ENCODE peak calls at places on chromosomes 11 and 22, in four cellular contexts. S is left lung; O is CD4-positive, alpha-beta memory T cell; N is colonic mucosa. U is an unnamed sample.

GRCh38 chr22:37259540-37260029 is 15.5 kb upstream of the RAC2 start:
- DNase-seq in S (peak; percentile 31), O (no peak), N (no peak), U (peak; percentile 25)

GRCh38 chr11:17580271-17580670 is 33.2 kb downstream of the OTOG start:
- DNase-seq in S (no peak), O (no peak), N (no peak), U (no peak)

GRCh38 chr11:1854949-1855885 is 2.3 kb downstream of the LSP1 start:
- DNase-seq in S (no peak), O (no peak), N (no peak), U (no peak)

GRCh38 chr11:7563269-7563668 is 49.5 kb downstream of the PPFIBP2 start:
- DNase-seq in S (no peak), O (no peak), N (no peak), U (no peak)

GRCh38 chr22:49583886-49584505 is 243.7 kb downstream of the BRD1 start:
- DNase-seq in S (no peak), O (no peak), N (no peak), U (no peak)

GRCh38 chr22:22215659-22216449 is 28.7 kb upstream of the VPREB1 start:
- DNase-seq in S (no peak), O (no peak), N (no peak), U (no peak)

GRCh38 chr11:2929511-2929879 is 275 bp upstream of the PHLDA2 start:
- DNase-seq in S (peak; percentile 82), O (peak; percentile 19), N (peak; percentile 85), U (peak; percentile 86)

GRCh38 chr11:75159081-75159953 is 8.4 kb downstream of the SLCO2B1 start:
- DNase-seq in S (no peak), O (no peak), N (peak; percentile 86), U (peak; percentile 97)

GRCh38 chr11:82718307-82718706 is 15.4 kb downstream of the FAM181B start:
- DNase-seq in S (no peak), O (no peak), N (no peak), U (peak; percentile 44)

GRCh38 chr11:126676536-126676935 is 321.1 kb downstream of the ST3GAL4 start:
- DNase-seq in S (no peak), O (no peak), N (no peak), U (no peak)

GRCh38 chr22:20268350-20269012 is 363 bp upstream of the RTN4R start:
- DNase-seq in S (no peak), O (peak; percentile 59), N (peak; percentile 65), U (peak; percentile 59)

GRCh38 chr22:46573781-46574437 is 36.5 kb upstream of the CELSR1 start:
- DNase-seq in S (peak; percentile 36), O (no peak), N (no peak), U (no peak)

GRCh38 chr22:17919276-17920144 is 104.9 kb downstream of the MICAL3 start:
- DNase-seq in S (no peak), O (no peak), N (peak; percentile 38), U (no peak)

GRCh38 chr11:109704432-109704831 is 282.4 kb downstream of the C11orf87 start:
- DNase-seq in S (no peak), O (no peak), N (no peak), U (no peak)

GRCh38 chr11:65903068-65903481 is 2.9 kb upstream of the FOSL1 start:
- DNase-seq in S (no peak), O (no peak), N (no peak), U (no peak)

GRCh38 chr11:94604496-94604895 is 37.3 kb downstream of the PIWIL4 start:
- DNase-seq in S (no peak), O (no peak), N (no peak), U (no peak)

GRCh38 chr11:61480936-61481335 is 27.6 kb upstream of the LRRC10B start:
- DNase-seq in S (no peak), O (no peak), N (peak; percentile 29), U (no peak)

GRCh38 chr11:23404225-23405160 is 544.2 kb upstream of the CCDC179 start:
- DNase-seq in S (no peak), O (no peak), N (no peak), U (no peak)

GRCh38 chr22:39493759-39494158 is 8.3 kb upstream of the MIEF1 start:
- DNase-seq in S (no peak), O (no peak), N (no peak), U (no peak)

GRCh38 chr11:128696930-128697329 is 3.1 kb downstream of the FLI1 start:
- DNase-seq in S (no peak), O (no peak), N (no peak), U (no peak)

GRCh38 chr11:10378362-10378761 is 73.5 kb downstream of the ADM start:
- DNase-seq in S (no peak), O (no peak), N (no peak), U (no peak)

GRCh38 chr11:123694551-123694950 is 40.1 kb upstream of the SCN3B start:
- DNase-seq in S (no peak), O (no peak), N (no peak), U (no peak)

GRCh38 chr11:78022397-78023396 is at the start of gene KCTD14:
- DNase-seq in S (no peak), O (no peak), N (peak; percentile 73), U (peak; percentile 63)

GRCh38 chr22:29734853-29735252 is 15.1 kb downstream of the CABP7 start:
- DNase-seq in S (no peak), O (no peak), N (no peak), U (no peak)

GRCh38 chr22:31944700-31945477 is 554 bp downstream of the YWHAH start:
- DNase-seq in S (peak; percentile 52), O (no peak), N (peak; percentile 53), U (peak; percentile 40)

GRCh38 chr11:23212829-23213228 is 352.6 kb upstream of the CCDC179 start:
- DNase-seq in S (no peak), O (no peak), N (no peak), U (no peak)

GRCh38 chr11:57874981-57875380 is 113.4 kb downstream of the CTNND1 start:
- DNase-seq in S (no peak), O (no peak), N (no peak), U (no peak)

GRCh38 chr11:125591659-125592304 is 870 bp upstream of the STT3A start:
- DNase-seq in S (peak; percentile 50), O (no peak), N (peak; percentile 47), U (peak; percentile 54)

GRCh38 chr11:6096417-6096816 is 11.1 kb upstream of the OR56B4 start:
- DNase-seq in S (no peak), O (no peak), N (no peak), U (no peak)

GRCh38 chr11:20099527-20099926 is 60.7 kb downstream of the DBX1 start:
- DNase-seq in S (no peak), O (no peak), N (no peak), U (no peak)

GRCh38 chr11:20093775-20094174 is 66.5 kb downstream of the DBX1 start:
- DNase-seq in S (no peak), O (no peak), N (no peak), U (no peak)

GRCh38 chr11:20102393-20102792 is 57.9 kb downstream of the DBX1 start:
- DNase-seq in S (no peak), O (no peak), N (no peak), U (no peak)

GRCh38 chr11:20095189-20095588 is 65.1 kb downstream of the DBX1 start:
- DNase-seq in S (no peak), O (no peak), N (no peak), U (no peak)

DNA sequence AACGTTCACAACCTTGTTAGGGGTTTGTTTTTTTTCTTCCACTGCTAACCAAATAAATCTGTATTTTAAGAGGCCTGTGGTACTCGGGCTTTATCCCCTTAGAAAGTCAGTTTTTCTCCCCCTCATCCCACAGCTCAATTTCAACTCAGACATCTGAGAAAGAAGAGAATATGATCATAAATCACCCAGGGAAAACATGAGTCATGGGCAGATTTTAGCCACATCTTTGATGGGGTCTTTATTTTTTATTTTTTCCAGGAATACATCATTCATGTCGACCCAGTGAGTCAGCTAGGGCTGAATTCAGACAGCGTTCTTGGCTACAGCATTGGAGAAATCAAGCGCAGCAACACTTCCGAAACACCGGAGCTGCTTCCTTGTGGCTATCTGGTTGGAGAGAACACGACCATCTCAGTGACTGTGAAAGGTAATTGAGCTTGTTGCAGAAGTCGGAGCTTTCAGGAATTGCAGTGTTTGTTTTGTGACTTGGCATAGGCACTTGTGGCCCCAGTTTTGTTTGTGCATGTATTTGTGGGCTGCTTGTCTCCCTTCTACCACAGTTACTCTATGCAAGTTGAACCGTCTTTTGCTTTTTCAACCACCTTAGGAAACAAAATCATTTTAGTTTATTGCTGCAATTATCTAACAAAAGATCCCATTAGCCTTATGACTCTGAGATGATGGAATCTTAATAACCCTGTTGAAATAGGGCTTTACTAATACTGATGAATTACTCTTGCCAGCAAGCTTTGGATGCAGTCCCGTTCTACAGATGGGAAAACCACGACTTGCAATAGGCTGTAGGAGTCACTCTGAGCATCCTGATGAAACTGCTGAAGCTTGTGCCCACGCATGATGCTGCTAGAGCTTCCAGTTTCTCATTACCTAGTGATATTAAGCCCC is 62.7 kb downstream of the DBX1 start:
- DNase-seq in S (no peak), O (no peak), N (no peak), U (no peak)
- H3K4me1 ChIP-seq in S (peaks cover 5% of the 10 kb centered on the region), O (no peaks in the 10 kb centered on the region), N (no peaks in the 10 kb centered on the region), U (no peaks in the 10 kb centered on the region)

GRCh38 chr11:73227571-73228211 is 9.6 kb downstream of the P2RY2 start:
- DNase-seq in S (peak; percentile 61), O (no peak), N (peak; percentile 88), U (peak; percentile 78)
- H3K27ac ChIP-seq in S (no peak overlapping the region), O (no peak overlapping the region), N (no peak overlapping the region), U (no peak overlapping the region)

DNA sequence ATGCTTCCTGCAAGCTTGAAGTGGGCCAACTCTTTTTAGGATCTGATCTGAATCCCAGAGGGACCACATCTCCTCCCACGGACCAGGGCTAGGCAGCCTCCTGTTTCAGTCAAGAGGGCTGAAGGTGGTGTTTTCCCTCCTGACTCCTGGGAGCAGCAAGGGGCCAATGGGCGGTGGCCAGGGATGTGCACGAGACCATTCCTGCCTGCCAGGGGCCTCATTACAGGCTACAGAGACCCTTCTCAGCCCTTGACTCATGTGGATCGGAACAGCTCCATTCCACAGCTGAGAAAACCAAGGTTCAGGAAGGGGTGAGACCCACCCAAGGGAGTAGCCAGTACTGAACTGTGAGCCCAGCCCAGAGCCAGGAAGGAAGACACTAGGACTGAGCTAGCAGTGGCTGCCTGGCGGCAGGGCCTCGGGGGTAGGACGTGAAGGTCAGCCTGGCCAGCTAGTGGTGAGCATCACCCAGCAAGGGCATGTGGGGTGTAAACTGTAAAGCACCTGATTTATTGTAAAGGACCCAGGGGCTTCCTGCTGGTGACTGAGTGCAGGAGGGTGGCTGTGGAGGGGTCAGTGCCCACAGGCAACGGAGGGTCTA is 3.4 kb upstream of the P2RY6 start:
- DNase-seq in S (no peak), O (no peak), N (no peak), U (no peak)
- H3K4me1 ChIP-seq in S (peaks cover 12% of the 10 kb centered on the region), O (no peaks in the 10 kb centered on the region), N (no peaks in the 10 kb centered on the region), U (peaks cover 5% of the 10 kb centered on the region)

DNA sequence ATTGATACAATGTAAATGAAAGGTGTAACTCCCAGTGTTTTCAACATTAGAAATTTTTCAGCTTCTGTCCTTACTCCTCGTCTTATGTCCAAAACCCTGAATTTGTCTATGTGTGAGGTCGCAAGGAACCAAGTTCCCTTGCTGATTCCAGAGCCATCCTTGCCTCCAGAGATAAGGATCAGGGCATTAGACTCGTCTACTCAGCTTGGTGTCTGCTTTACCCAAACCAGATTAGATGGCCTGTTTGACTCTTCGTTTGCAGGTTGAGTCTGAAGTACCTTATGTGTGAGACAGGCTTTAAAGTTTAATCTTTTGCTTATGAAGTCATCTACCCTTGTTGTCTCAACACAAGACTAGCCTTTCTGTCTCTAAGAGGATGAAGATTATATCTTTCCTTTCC is 55.6 kb downstream of the SPECC1L start:
- DNase-seq in S (no peak), O (no peak), N (no peak), U (no peak)
- H3K27ac ChIP-seq in S (no peak overlapping the region), O (no peak overlapping the region), N (no peak overlapping the region), U (no peak overlapping the region)

GRCh38 chr11:118199135-118199534 is 22.7 kb upstream of the SCN2B start:
- DNase-seq in S (no peak), O (no peak), N (no peak), U (no peak)
- H3K4me1 ChIP-seq in S (no peaks in the 10 kb centered on the region), O (peaks cover 55% of the 10 kb centered on the region), N (peaks cover 11% of the 10 kb centered on the region), U (peaks cover under 1% of the 10 kb centered on the region)